ENCODE peak calls at places on chromosomes 6 and 20, in ten cellular contexts. One of them, this sample, is unnamed.

GRCh38 chr20:19835533-19836222 is 77.6 kb downstream of the RIN2 start:
- DNase-seq in NB4: no peak
- DNase-seq in A549: no peak
- DNase-seq in stomach: no peak
- DNase-seq in endothelial cell of umbilical vein: no peak
- DNase-seq in GM06990: no peak
- DNase-seq in colonic mucosa: no peak
- DNase-seq in esophagus muscularis mucosa: no peak
- DNase-seq in astrocyte of the spinal cord: no peak
- DNase-seq in HFF-Myc: no peak
- DNase-seq in this sample: no peak

GRCh38 chr20:10264166-10264558 is 45.5 kb downstream of the SNAP25 start:
- DNase-seq in endothelial cell of umbilical vein: no peak
- DNase-seq in A549: no peak
- DNase-seq in GM06990: no peak
- DNase-seq in esophagus muscularis mucosa: peak
- DNase-seq in stomach: no peak
- DNase-seq in astrocyte of the spinal cord: no peak
- DNase-seq in NB4: no peak
- DNase-seq in colonic mucosa: no peak
- DNase-seq in HFF-Myc: no peak
- DNase-seq in this sample: no peak

GRCh38 chr20:51005214-51005613 is 17.7 kb downstream of the KCNG1 start:
- DNase-seq in esophagus muscularis mucosa: no peak
- DNase-seq in stomach: no peak
- DNase-seq in GM06990: no peak
- DNase-seq in NB4: no peak
- DNase-seq in HFF-Myc: no peak
- DNase-seq in astrocyte of the spinal cord: no peak
- DNase-seq in endothelial cell of umbilical vein: no peak
- DNase-seq in colonic mucosa: no peak
- DNase-seq in A549: no peak
- DNase-seq in this sample: no peak

GRCh38 chr6:87721311-87721710 is 19.3 kb upstream of the AKIRIN2 start:
- DNase-seq in colonic mucosa: no peak
- DNase-seq in endothelial cell of umbilical vein: no peak
- DNase-seq in NB4: no peak
- DNase-seq in GM06990: no peak
- DNase-seq in esophagus muscularis mucosa: no peak
- DNase-seq in astrocyte of the spinal cord: no peak
- DNase-seq in stomach: no peak
- DNase-seq in A549: no peak
- DNase-seq in HFF-Myc: no peak
- DNase-seq in this sample: no peak

GRCh38 chr6:137829641-137830083 is 37.4 kb upstream of the TNFAIP3 start:
- DNase-seq in A549: no peak
- DNase-seq in GM06990: no peak
- DNase-seq in colonic mucosa: no peak
- DNase-seq in NB4: no peak
- DNase-seq in endothelial cell of umbilical vein: no peak
- DNase-seq in stomach: no peak
- DNase-seq in HFF-Myc: no peak
- DNase-seq in esophagus muscularis mucosa: no peak
- DNase-seq in astrocyte of the spinal cord: peak
- DNase-seq in this sample: no peak

GRCh38 chr20:49045440-49046086 is 549 bp upstream of the CSE1L start:
- DNase-seq in endothelial cell of umbilical vein: peak
- DNase-seq in A549: no peak
- DNase-seq in NB4: peak
- DNase-seq in GM06990: no peak
- DNase-seq in stomach: peak
- DNase-seq in astrocyte of the spinal cord: no peak
- DNase-seq in colonic mucosa: peak
- DNase-seq in esophagus muscularis mucosa: no peak
- DNase-seq in HFF-Myc: no peak
- DNase-seq in this sample: no peak

GRCh38 chr6:168128631-168129291 is 49.7 kb upstream of the FRMD1 start:
- DNase-seq in astrocyte of the spinal cord: no peak
- DNase-seq in GM06990: no peak
- DNase-seq in NB4: no peak
- DNase-seq in stomach: no peak
- DNase-seq in A549: no peak
- DNase-seq in colonic mucosa: peak
- DNase-seq in endothelial cell of umbilical vein: no peak
- DNase-seq in esophagus muscularis mucosa: peak
- DNase-seq in HFF-Myc: no peak
- DNase-seq in this sample: no peak

GRCh38 chr20:56259948-56260347 is 11.4 kb downstream of the MC3R start:
- DNase-seq in A549: no peak
- DNase-seq in GM06990: no peak
- DNase-seq in esophagus muscularis mucosa: no peak
- DNase-seq in HFF-Myc: no peak
- DNase-seq in endothelial cell of umbilical vein: no peak
- DNase-seq in NB4: no peak
- DNase-seq in stomach: no peak
- DNase-seq in astrocyte of the spinal cord: no peak
- DNase-seq in colonic mucosa: no peak
- DNase-seq in this sample: no peak

GRCh38 chr6:110414669-110415296 is 592 bp downstream of the DDO start:
- DNase-seq in stomach: no peak
- DNase-seq in GM06990: no peak
- DNase-seq in esophagus muscularis mucosa: no peak
- DNase-seq in colonic mucosa: no peak
- DNase-seq in NB4: no peak
- DNase-seq in HFF-Myc: no peak
- DNase-seq in A549: no peak
- DNase-seq in endothelial cell of umbilical vein: no peak
- DNase-seq in astrocyte of the spinal cord: no peak
- DNase-seq in this sample: no peak

GRCh38 chr6:124982669-124983068 is 20.4 kb downstream of the RNF217 start:
- DNase-seq in endothelial cell of umbilical vein: no peak
- DNase-seq in GM06990: no peak
- DNase-seq in astrocyte of the spinal cord: no peak
- DNase-seq in stomach: no peak
- DNase-seq in esophagus muscularis mucosa: no peak
- DNase-seq in A549: no peak
- DNase-seq in HFF-Myc: no peak
- DNase-seq in NB4: no peak
- DNase-seq in colonic mucosa: no peak
- DNase-seq in this sample: no peak

GRCh38 chr6:26121141-26122004 is 34.1 kb downstream of the HFE start:
- DNase-seq in A549: peak
- DNase-seq in astrocyte of the spinal cord: peak
- DNase-seq in GM06990: no peak
- DNase-seq in HFF-Myc: no peak
- DNase-seq in esophagus muscularis mucosa: no peak
- DNase-seq in colonic mucosa: no peak
- DNase-seq in NB4: no peak
- DNase-seq in stomach: no peak
- DNase-seq in endothelial cell of umbilical vein: no peak
- DNase-seq in this sample: peak

GRCh38 chr6:157944983-157945931 is 36.4 kb upstream of the SYNJ2 start:
- DNase-seq in NB4: no peak
- DNase-seq in HFF-Myc: no peak
- DNase-seq in stomach: no peak
- DNase-seq in esophagus muscularis mucosa: peak
- DNase-seq in colonic mucosa: no peak
- DNase-seq in GM06990: no peak
- DNase-seq in A549: no peak
- DNase-seq in endothelial cell of umbilical vein: no peak
- DNase-seq in astrocyte of the spinal cord: peak
- DNase-seq in this sample: no peak

GRCh38 chr20:53190225-53190624 is 218.1 kb downstream of the TSHZ2 start:
- DNase-seq in A549: no peak
- DNase-seq in HFF-Myc: no peak
- DNase-seq in esophagus muscularis mucosa: no peak
- DNase-seq in NB4: no peak
- DNase-seq in stomach: no peak
- DNase-seq in colonic mucosa: no peak
- DNase-seq in GM06990: no peak
- DNase-seq in endothelial cell of umbilical vein: no peak
- DNase-seq in astrocyte of the spinal cord: no peak
- DNase-seq in this sample: no peak
- TF ChIP-seq CTCF in A549: no peak
- TF ChIP-seq CTCF in HFF-Myc: no peak
- TF ChIP-seq CTCF in esophagus muscularis mucosa: no peak
- TF ChIP-seq CTCF in NB4: no peak
- TF ChIP-seq CTCF in stomach: no peak
- TF ChIP-seq CTCF in colonic mucosa: no peak
- TF ChIP-seq CTCF in GM06990: no peak
- TF ChIP-seq CTCF in endothelial cell of umbilical vein: no peak
- TF ChIP-seq CTCF in astrocyte of the spinal cord: no peak
- TF ChIP-seq CTCF in this sample: no peak

GRCh38 chr6:56766806-56767178 is 124.1 kb upstream of the DST start:
- DNase-seq in A549: no peak
- DNase-seq in esophagus muscularis mucosa: no peak
- DNase-seq in NB4: no peak
- DNase-seq in stomach: no peak
- DNase-seq in astrocyte of the spinal cord: peak
- DNase-seq in endothelial cell of umbilical vein: peak
- DNase-seq in HFF-Myc: no peak
- DNase-seq in colonic mucosa: no peak
- DNase-seq in GM06990: peak
- DNase-seq in this sample: peak

GRCh38 chr6:56766139-56766805 is 123.6 kb upstream of the DST start:
- DNase-seq in HFF-Myc: no peak
- DNase-seq in NB4: no peak
- DNase-seq in GM06990: no peak
- DNase-seq in astrocyte of the spinal cord: no peak
- DNase-seq in stomach: no peak
- DNase-seq in A549: no peak
- DNase-seq in colonic mucosa: no peak
- DNase-seq in esophagus muscularis mucosa: no peak
- DNase-seq in endothelial cell of umbilical vein: no peak
- DNase-seq in this sample: no peak

GRCh38 chr6:56767435-56767834 is 124.7 kb upstream of the DST start:
- DNase-seq in astrocyte of the spinal cord: no peak
- DNase-seq in A549: no peak
- DNase-seq in esophagus muscularis mucosa: no peak
- DNase-seq in GM06990: no peak
- DNase-seq in endothelial cell of umbilical vein: no peak
- DNase-seq in NB4: no peak
- DNase-seq in HFF-Myc: no peak
- DNase-seq in colonic mucosa: no peak
- DNase-seq in stomach: no peak
- DNase-seq in this sample: no peak

GRCh38 chr6:56770011-56770520 is 127.4 kb upstream of the DST start:
- DNase-seq in NB4: no peak
- DNase-seq in A549: no peak
- DNase-seq in astrocyte of the spinal cord: no peak
- DNase-seq in endothelial cell of umbilical vein: no peak
- DNase-seq in esophagus muscularis mucosa: no peak
- DNase-seq in stomach: no peak
- DNase-seq in GM06990: no peak
- DNase-seq in colonic mucosa: no peak
- DNase-seq in HFF-Myc: no peak
- DNase-seq in this sample: no peak

GRCh38 chr6:56767892-56768531 is 125.3 kb upstream of the DST start:
- DNase-seq in stomach: no peak
- DNase-seq in GM06990: no peak
- DNase-seq in endothelial cell of umbilical vein: no peak
- DNase-seq in A549: no peak
- DNase-seq in colonic mucosa: no peak
- DNase-seq in HFF-Myc: no peak
- DNase-seq in esophagus muscularis mucosa: no peak
- DNase-seq in NB4: no peak
- DNase-seq in astrocyte of the spinal cord: peak
- DNase-seq in this sample: no peak
- TF ChIP-seq CTCF in stomach: no peak
- TF ChIP-seq CTCF in GM06990: peak
- TF ChIP-seq CTCF in endothelial cell of umbilical vein: no peak
- TF ChIP-seq CTCF in A549: no peak
- TF ChIP-seq CTCF in colonic mucosa: no peak
- TF ChIP-seq CTCF in HFF-Myc: no peak
- TF ChIP-seq CTCF in esophagus muscularis mucosa: no peak
- TF ChIP-seq CTCF in NB4: no peak
- TF ChIP-seq CTCF in astrocyte of the spinal cord: peak
- TF ChIP-seq CTCF in this sample: peak

DNA sequence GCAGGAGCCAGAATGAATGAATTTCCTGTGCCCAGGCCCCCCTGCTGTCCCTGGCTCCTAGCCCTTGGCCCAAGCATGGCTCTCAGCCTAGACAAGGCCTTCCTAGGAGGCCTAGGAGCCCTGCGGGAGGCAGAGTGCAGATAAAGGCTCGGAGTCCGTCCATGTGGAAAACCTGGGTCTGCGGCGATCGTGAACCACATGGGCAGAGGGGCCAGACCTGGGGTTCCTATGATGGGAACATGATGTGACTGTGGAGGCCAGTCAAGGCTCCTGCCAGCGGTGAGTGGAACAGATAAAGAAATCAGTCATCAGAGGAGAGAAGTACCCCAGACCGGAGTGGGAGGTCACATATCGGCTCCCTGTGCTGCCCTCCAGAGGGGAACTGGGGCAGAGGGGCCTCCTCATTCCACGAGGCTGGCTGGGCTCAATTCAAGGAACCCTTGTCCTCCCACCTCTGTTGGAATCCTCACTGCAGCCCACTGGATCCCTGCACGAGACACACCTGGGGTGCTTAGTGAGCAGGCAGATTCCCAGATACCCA is 5.8 kb upstream of the VSTM2L start:
- DNase-seq in NB4: peak
- DNase-seq in esophagus muscularis mucosa: no peak
- DNase-seq in A549: no peak
- DNase-seq in HFF-Myc: no peak
- DNase-seq in endothelial cell of umbilical vein: no peak
- DNase-seq in colonic mucosa: no peak
- DNase-seq in stomach: no peak
- DNase-seq in GM06990: no peak
- DNase-seq in astrocyte of the spinal cord: peak
- DNase-seq in this sample: no peak
- TF ChIP-seq CTCF in NB4: peak
- TF ChIP-seq CTCF in esophagus muscularis mucosa: no peak
- TF ChIP-seq CTCF in A549: no peak
- TF ChIP-seq CTCF in HFF-Myc: peak
- TF ChIP-seq CTCF in endothelial cell of umbilical vein: no peak
- TF ChIP-seq CTCF in colonic mucosa: no peak
- TF ChIP-seq CTCF in stomach: no peak
- TF ChIP-seq CTCF in GM06990: peak
- TF ChIP-seq CTCF in astrocyte of the spinal cord: peak
- TF ChIP-seq CTCF in this sample: peak

DNA sequence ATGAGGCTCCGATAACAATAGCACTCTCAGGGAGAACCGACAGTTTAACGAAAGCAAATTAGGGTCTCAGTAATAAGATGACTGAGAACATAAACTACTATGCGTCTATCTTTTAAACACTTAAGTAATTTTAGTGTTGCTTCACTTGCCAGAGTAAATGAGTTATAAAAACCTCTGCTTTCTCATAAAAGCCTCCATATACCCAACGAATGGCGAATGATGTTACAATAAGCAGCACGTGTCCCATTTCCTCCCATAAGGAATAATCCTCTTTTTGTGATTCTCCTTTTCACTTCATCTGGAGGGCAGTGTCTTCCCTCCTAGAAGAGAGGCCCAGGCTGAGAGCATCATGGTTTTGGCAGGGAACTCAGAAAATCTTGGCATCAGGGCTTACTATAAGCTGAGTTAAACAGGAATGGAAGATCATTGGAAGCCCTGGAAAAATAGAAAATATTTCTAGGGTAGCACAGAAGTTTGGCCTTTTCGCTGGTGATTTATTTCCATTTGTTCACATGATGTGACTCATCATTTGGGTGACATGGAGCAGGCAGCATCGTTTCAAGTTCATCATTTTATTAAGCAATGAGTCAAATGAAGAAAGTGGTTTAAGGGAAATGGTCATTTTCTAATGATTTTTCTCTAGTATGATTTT is 255.4 kb downstream of the ATXN1 start:
- DNase-seq in astrocyte of the spinal cord: peak
- DNase-seq in A549: no peak
- DNase-seq in HFF-Myc: no peak
- DNase-seq in NB4: no peak
- DNase-seq in esophagus muscularis mucosa: no peak
- DNase-seq in colonic mucosa: no peak
- DNase-seq in GM06990: no peak
- DNase-seq in endothelial cell of umbilical vein: peak
- DNase-seq in stomach: no peak
- DNase-seq in this sample: peak
- TF ChIP-seq CTCF in astrocyte of the spinal cord: no peak
- TF ChIP-seq CTCF in A549: no peak
- TF ChIP-seq CTCF in HFF-Myc: no peak
- TF ChIP-seq CTCF in NB4: no peak
- TF ChIP-seq CTCF in esophagus muscularis mucosa: no peak
- TF ChIP-seq CTCF in colonic mucosa: no peak
- TF ChIP-seq CTCF in GM06990: no peak
- TF ChIP-seq CTCF in endothelial cell of umbilical vein: no peak
- TF ChIP-seq CTCF in stomach: no peak
- TF ChIP-seq CTCF in this sample: no peak